ENCODE peak calls at places on chromosomes 7 and 10, in ten cellular contexts. One of them, this sample, is unnamed.

GRCh38 chr7:83859827-83860226 is 210.9 kb upstream of the SEMA3E start:
- DNase-seq in upper lobe of right lung: no peak
- DNase-seq in fibroblast of lung: no peak
- DNase-seq in adrenal gland: no peak
- DNase-seq in spleen: no peak
- DNase-seq in retinal pigment epithelial cell: no peak
- DNase-seq in prostate gland: no peak
- DNase-seq in BE2C: no peak
- DNase-seq in esophagus squamous epithelium: no peak
- DNase-seq in right lobe of liver: no peak
- DNase-seq in this sample: no peak

GRCh38 chr10:44958196-44958896 is 1.3 kb upstream of the RASSF4 start:
- DNase-seq in upper lobe of right lung: no peak
- DNase-seq in fibroblast of lung: peak; percentile 86
- DNase-seq in adrenal gland: peak; percentile 70
- DNase-seq in spleen: peak; percentile 25
- DNase-seq in retinal pigment epithelial cell: peak; percentile 44
- DNase-seq in prostate gland: no peak
- DNase-seq in BE2C: no peak
- DNase-seq in esophagus squamous epithelium: no peak
- DNase-seq in right lobe of liver: no peak
- DNase-seq in this sample: no peak

GRCh38 chr10:123778719-123779118 is 112.6 kb downstream of the GPR26 start:
- DNase-seq in upper lobe of right lung: no peak
- DNase-seq in fibroblast of lung: no peak
- DNase-seq in adrenal gland: no peak
- DNase-seq in spleen: no peak
- DNase-seq in retinal pigment epithelial cell: no peak
- DNase-seq in prostate gland: no peak
- DNase-seq in BE2C: no peak
- DNase-seq in esophagus squamous epithelium: no peak
- DNase-seq in right lobe of liver: no peak
- DNase-seq in this sample: no peak

GRCh38 chr7:74453321-74454011 is at the start of gene GTF2IRD1:
- DNase-seq in upper lobe of right lung: peak; percentile 85
- DNase-seq in fibroblast of lung: peak; percentile 70
- DNase-seq in adrenal gland: peak; percentile 89
- DNase-seq in spleen: no peak
- DNase-seq in retinal pigment epithelial cell: peak; percentile 79
- DNase-seq in prostate gland: peak; percentile 79
- DNase-seq in BE2C: peak; percentile 78
- DNase-seq in esophagus squamous epithelium: no peak
- DNase-seq in right lobe of liver: peak; percentile 74
- DNase-seq in this sample: peak; percentile 97

GRCh38 chr7:8724080-8724718 is 290.8 kb downstream of the NXPH1 start:
- DNase-seq in upper lobe of right lung: no peak
- DNase-seq in fibroblast of lung: no peak
- DNase-seq in adrenal gland: peak; percentile 87
- DNase-seq in spleen: no peak
- DNase-seq in retinal pigment epithelial cell: peak; percentile 0
- DNase-seq in prostate gland: no peak
- DNase-seq in BE2C: peak; percentile 71
- DNase-seq in esophagus squamous epithelium: no peak
- DNase-seq in right lobe of liver: no peak
- DNase-seq in this sample: peak; percentile 30

GRCh38 chr10:104321716-104322415 is 16.4 kb downstream of the ITPRIP start:
- DNase-seq in upper lobe of right lung: no peak
- DNase-seq in fibroblast of lung: peak; percentile 59
- DNase-seq in adrenal gland: no peak
- DNase-seq in spleen: no peak
- DNase-seq in retinal pigment epithelial cell: no peak
- DNase-seq in prostate gland: no peak
- DNase-seq in BE2C: no peak
- DNase-seq in esophagus squamous epithelium: no peak
- DNase-seq in right lobe of liver: no peak
- DNase-seq in this sample: no peak

GRCh38 chr7:79702116-79702515 is 248.6 kb upstream of the MAGI2 start:
- DNase-seq in upper lobe of right lung: no peak
- DNase-seq in fibroblast of lung: peak; percentile 36
- DNase-seq in adrenal gland: no peak
- DNase-seq in spleen: no peak
- DNase-seq in retinal pigment epithelial cell: no peak
- DNase-seq in prostate gland: no peak
- DNase-seq in BE2C: no peak
- DNase-seq in esophagus squamous epithelium: no peak
- DNase-seq in right lobe of liver: no peak
- DNase-seq in this sample: no peak

GRCh38 chr10:2282194-2282593 is 544.9 kb upstream of the ADARB2 start:
- DNase-seq in upper lobe of right lung: no peak
- DNase-seq in fibroblast of lung: no peak
- DNase-seq in adrenal gland: no peak
- DNase-seq in spleen: no peak
- DNase-seq in retinal pigment epithelial cell: no peak
- DNase-seq in prostate gland: no peak
- DNase-seq in BE2C: no peak
- DNase-seq in esophagus squamous epithelium: no peak
- DNase-seq in right lobe of liver: no peak
- DNase-seq in this sample: no peak

GRCh38 chr7:85186083-85186520 is 754 bp downstream of the SEMA3D start:
- DNase-seq in upper lobe of right lung: peak; percentile 62
- DNase-seq in fibroblast of lung: peak; percentile 68
- DNase-seq in adrenal gland: peak; percentile 62
- DNase-seq in spleen: peak; percentile 76
- DNase-seq in retinal pigment epithelial cell: peak; percentile 13
- DNase-seq in prostate gland: peak; percentile 26
- DNase-seq in BE2C: peak; percentile 51
- DNase-seq in esophagus squamous epithelium: no peak
- DNase-seq in right lobe of liver: no peak
- DNase-seq in this sample: no peak

GRCh38 chr7:85185355-85186082 is 1.3 kb downstream of the SEMA3D start:
- DNase-seq in upper lobe of right lung: peak; percentile 59
- DNase-seq in fibroblast of lung: peak; percentile 71
- DNase-seq in adrenal gland: peak; percentile 71
- DNase-seq in spleen: peak; percentile 79
- DNase-seq in retinal pigment epithelial cell: peak; percentile 18
- DNase-seq in prostate gland: peak; percentile 23
- DNase-seq in BE2C: peak; percentile 72
- DNase-seq in esophagus squamous epithelium: no peak
- DNase-seq in right lobe of liver: peak; percentile 56
- DNase-seq in this sample: no peak

GRCh38 chr7:85183296-85183695 is 3.6 kb downstream of the SEMA3D start:
- DNase-seq in upper lobe of right lung: no peak
- DNase-seq in fibroblast of lung: no peak
- DNase-seq in adrenal gland: no peak
- DNase-seq in spleen: no peak
- DNase-seq in retinal pigment epithelial cell: no peak
- DNase-seq in prostate gland: no peak
- DNase-seq in BE2C: no peak
- DNase-seq in esophagus squamous epithelium: no peak
- DNase-seq in right lobe of liver: no peak
- DNase-seq in this sample: no peak

GRCh38 chr7:85184599-85185354 is 2.1 kb downstream of the SEMA3D start:
- DNase-seq in upper lobe of right lung: peak; percentile 58
- DNase-seq in fibroblast of lung: peak; percentile 47
- DNase-seq in adrenal gland: peak; percentile 58
- DNase-seq in spleen: peak; percentile 70
- DNase-seq in retinal pigment epithelial cell: peak; percentile 17
- DNase-seq in prostate gland: no peak
- DNase-seq in BE2C: peak; percentile 57
- DNase-seq in esophagus squamous epithelium: no peak
- DNase-seq in right lobe of liver: no peak
- DNase-seq in this sample: no peak

DNA sequence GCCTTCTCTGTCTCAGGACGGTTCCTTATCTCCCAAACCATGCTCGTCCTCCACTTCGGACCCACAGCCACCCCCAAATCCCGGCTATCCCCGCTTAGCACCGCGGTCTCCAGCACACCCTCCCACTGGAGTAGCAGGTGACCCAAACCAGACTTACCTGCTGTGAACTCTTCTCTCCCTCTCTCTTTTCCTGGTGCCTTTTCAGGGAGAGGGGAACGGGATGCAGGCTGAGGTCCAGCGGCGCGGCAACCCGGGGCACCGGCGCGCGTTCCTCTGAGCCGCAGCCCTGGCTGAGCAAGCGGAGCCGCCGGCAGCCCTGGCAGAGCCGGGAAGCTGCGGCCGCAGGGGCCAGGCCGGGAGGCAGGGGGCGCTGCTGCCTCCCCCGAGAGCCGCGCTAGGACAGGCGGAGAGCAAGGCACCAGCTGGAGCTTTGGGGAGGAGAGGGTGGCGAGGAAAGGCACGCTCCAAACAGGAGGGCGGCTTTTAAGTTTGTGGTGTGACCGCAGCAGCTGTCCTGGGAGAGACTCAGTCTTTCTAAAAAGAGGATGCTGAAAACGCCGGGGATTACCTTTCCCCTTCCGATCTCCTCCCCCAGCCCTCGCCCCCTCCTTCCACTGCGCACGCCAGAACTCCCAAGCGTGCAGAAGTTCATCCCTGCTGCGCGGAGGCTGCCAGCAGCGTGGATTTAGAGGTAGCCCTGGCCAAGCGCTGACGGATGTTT is at the start of gene SEMA3D:
- DNase-seq in upper lobe of right lung: peak; percentile 80
- DNase-seq in fibroblast of lung: peak; percentile 85
- DNase-seq in adrenal gland: peak; percentile 76
- DNase-seq in spleen: peak; percentile 93
- DNase-seq in retinal pigment epithelial cell: peak; percentile 48
- DNase-seq in prostate gland: peak; percentile 66
- DNase-seq in BE2C: peak; percentile 88
- DNase-seq in esophagus squamous epithelium: no peak
- DNase-seq in right lobe of liver: peak; percentile 59
- DNase-seq in this sample: no peak
- TF ChIP-seq CTCF in upper lobe of right lung: peak; percentile 72
- TF ChIP-seq CTCF in fibroblast of lung: peak; percentile 71
- TF ChIP-seq CTCF in adrenal gland: peak; percentile 65
- TF ChIP-seq CTCF in spleen: peak; percentile 79
- TF ChIP-seq CTCF in retinal pigment epithelial cell: peak; percentile 85
- TF ChIP-seq CTCF in prostate gland: peak; percentile 58
- TF ChIP-seq CTCF in BE2C: peak; percentile 84
- TF ChIP-seq CTCF in esophagus squamous epithelium: peak; percentile 56
- TF ChIP-seq CTCF in right lobe of liver: peak; percentile 56
- TF ChIP-seq CTCF in this sample: peak; percentile 86

GRCh38 chr7:132655071-132655761 is 78.9 kb upstream of the PLXNA4 start:
- DNase-seq in upper lobe of right lung: no peak
- DNase-seq in fibroblast of lung: peak; percentile 71
- DNase-seq in adrenal gland: peak; percentile 79
- DNase-seq in spleen: peak; percentile 80
- DNase-seq in retinal pigment epithelial cell: no peak
- DNase-seq in prostate gland: peak; percentile 5
- DNase-seq in BE2C: no peak
- DNase-seq in esophagus squamous epithelium: no peak
- DNase-seq in right lobe of liver: peak; percentile 63
- DNase-seq in this sample: no peak
- TF ChIP-seq CTCF in upper lobe of right lung: no peak
- TF ChIP-seq CTCF in fibroblast of lung: no peak
- TF ChIP-seq CTCF in adrenal gland: no peak
- TF ChIP-seq CTCF in spleen: no peak
- TF ChIP-seq CTCF in retinal pigment epithelial cell: no peak
- TF ChIP-seq CTCF in prostate gland: no peak
- TF ChIP-seq CTCF in BE2C: no peak
- TF ChIP-seq CTCF in esophagus squamous epithelium: no peak
- TF ChIP-seq CTCF in right lobe of liver: no peak
- TF ChIP-seq CTCF in this sample: no peak

DNA sequence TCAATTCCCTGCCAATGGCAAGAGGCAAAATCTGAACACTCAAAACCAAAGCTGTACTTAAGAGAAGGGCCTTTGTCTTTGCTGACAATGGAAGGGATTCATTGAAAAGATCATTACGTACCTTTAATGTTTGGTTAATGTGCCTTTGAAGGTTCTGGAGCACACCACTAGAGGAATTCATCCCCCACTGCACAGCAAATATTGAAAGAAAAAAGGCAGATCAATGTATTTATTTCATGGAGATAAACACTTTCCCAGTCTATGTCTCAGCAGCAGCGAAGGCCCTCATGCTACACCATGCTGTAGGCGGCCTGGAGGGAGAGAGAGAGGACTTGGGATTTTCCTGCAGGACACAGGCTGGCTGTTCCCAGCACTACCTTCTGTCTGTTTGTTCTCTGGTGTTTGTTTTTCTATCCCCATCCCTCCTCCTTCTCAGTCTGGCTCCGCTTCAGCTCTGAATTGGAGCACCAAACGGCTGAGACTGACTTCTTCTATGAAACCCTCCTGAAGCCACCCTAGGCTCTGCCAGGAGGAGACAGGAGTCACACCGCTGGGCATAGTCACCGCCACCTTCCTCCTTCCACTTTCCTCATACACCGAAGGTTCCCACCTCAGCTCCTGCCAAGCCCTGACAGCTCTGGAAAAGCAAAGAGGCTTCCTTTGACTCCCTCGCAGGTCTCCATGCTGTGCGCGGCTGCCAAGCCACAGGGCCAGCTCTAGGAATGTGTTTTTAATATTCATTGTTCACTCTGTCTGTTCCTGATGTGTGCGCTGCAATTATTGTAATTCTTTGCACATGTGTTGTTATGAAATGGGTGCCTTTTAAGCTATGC is 301.5 kb downstream of the FZD1 start:
- DNase-seq in upper lobe of right lung: no peak
- DNase-seq in fibroblast of lung: peak; percentile 63
- DNase-seq in adrenal gland: no peak
- DNase-seq in spleen: no peak
- DNase-seq in retinal pigment epithelial cell: no peak
- DNase-seq in prostate gland: peak; percentile 89
- DNase-seq in BE2C: no peak
- DNase-seq in esophagus squamous epithelium: no peak
- DNase-seq in right lobe of liver: peak; percentile 54
- DNase-seq in this sample: no peak
- TF ChIP-seq CTCF in upper lobe of right lung: no peak
- TF ChIP-seq CTCF in fibroblast of lung: no peak
- TF ChIP-seq CTCF in adrenal gland: no peak
- TF ChIP-seq CTCF in spleen: no peak
- TF ChIP-seq CTCF in retinal pigment epithelial cell: no peak
- TF ChIP-seq CTCF in prostate gland: no peak
- TF ChIP-seq CTCF in BE2C: no peak
- TF ChIP-seq CTCF in esophagus squamous epithelium: no peak
- TF ChIP-seq CTCF in right lobe of liver: no peak
- TF ChIP-seq CTCF in this sample: no peak

GRCh38 chr10:132404911-132405462 is 8.0 kb downstream of the PWWP2B start:
- DNase-seq in upper lobe of right lung: peak; percentile 64
- DNase-seq in fibroblast of lung: no peak
- DNase-seq in adrenal gland: no peak
- DNase-seq in spleen: peak; percentile 76
- DNase-seq in retinal pigment epithelial cell: no peak
- DNase-seq in prostate gland: no peak
- DNase-seq in BE2C: no peak
- DNase-seq in esophagus squamous epithelium: no peak
- DNase-seq in right lobe of liver: no peak
- DNase-seq in this sample: no peak
- TF ChIP-seq CTCF in upper lobe of right lung: no peak
- TF ChIP-seq CTCF in fibroblast of lung: no peak
- TF ChIP-seq CTCF in adrenal gland: no peak
- TF ChIP-seq CTCF in spleen: no peak
- TF ChIP-seq CTCF in retinal pigment epithelial cell: no peak
- TF ChIP-seq CTCF in prostate gland: no peak
- TF ChIP-seq CTCF in BE2C: no peak
- TF ChIP-seq CTCF in esophagus squamous epithelium: no peak
- TF ChIP-seq CTCF in right lobe of liver: no peak
- TF ChIP-seq CTCF in this sample: no peak